ENCODE peak calls at places on chromosomes 4 and X, in five cellular contexts. One of them, this sample, is unnamed.

GRCh38 chr4:66946761-66947160 is 598.5 kb downstream of the CENPC start:
- DNase-seq in WERI-Rb-1: no peak
- DNase-seq in A549: no peak
- DNase-seq in spleen: no peak
- DNase-seq in AG09309: no peak
- DNase-seq in this sample: no peak

GRCh38 chrX:119512145-119512800 is 44.0 kb downstream of the SLC25A5 start:
- DNase-seq in A549: peak
- DNase-seq in WERI-Rb-1: peak
- DNase-seq in spleen: no peak
- DNase-seq in AG09309: peak
- DNase-seq in this sample: peak

GRCh38 chr4:173821031-173821430 is 291.0 kb upstream of the HAND2 start:
- DNase-seq in A549: no peak
- DNase-seq in AG09309: peak
- DNase-seq in WERI-Rb-1: no peak
- DNase-seq in spleen: no peak
- DNase-seq in this sample: no peak

GRCh38 chrX:78527263-78527662 is 131.9 kb downstream of the RTL3 start:
- DNase-seq in WERI-Rb-1: no peak
- DNase-seq in A549: no peak
- DNase-seq in AG09309: no peak
- DNase-seq in spleen: no peak
- DNase-seq in this sample: no peak

GRCh38 chr4:154491341-154491679 is 289 bp downstream of the DCHS2 start:
- DNase-seq in spleen: peak
- DNase-seq in A549: peak
- DNase-seq in AG09309: no peak
- DNase-seq in WERI-Rb-1: peak
- DNase-seq in this sample: peak

GRCh38 chr4:30720656-30721352 is 635 bp downstream of the PCDH7 start:
- DNase-seq in spleen: peak
- DNase-seq in WERI-Rb-1: peak
- DNase-seq in AG09309: no peak
- DNase-seq in A549: peak
- DNase-seq in this sample: peak

GRCh38 chr4:146193628-146194027 is 18.1 kb downstream of the LSM6 start:
- DNase-seq in AG09309: no peak
- DNase-seq in A549: no peak
- DNase-seq in WERI-Rb-1: no peak
- DNase-seq in spleen: no peak
- DNase-seq in this sample: no peak

GRCh38 chr4:114773341-114773740 is 174.7 kb downstream of the UGT8 start:
- DNase-seq in A549: no peak
- DNase-seq in WERI-Rb-1: no peak
- DNase-seq in AG09309: no peak
- DNase-seq in spleen: no peak
- DNase-seq in this sample: no peak

GRCh38 chrX:19909761-19910160 is 22.4 kb upstream of the SH3KBP1 start:
- DNase-seq in spleen: no peak
- DNase-seq in AG09309: no peak
- DNase-seq in WERI-Rb-1: no peak
- DNase-seq in A549: no peak
- DNase-seq in this sample: no peak

GRCh38 chrX:119688856-119689455 is 4.0 kb downstream of the SEPTIN6 start:
- DNase-seq in WERI-Rb-1: no peak
- DNase-seq in spleen: no peak
- DNase-seq in AG09309: no peak
- DNase-seq in A549: no peak
- DNase-seq in this sample: no peak

GRCh38 chr4:108991929-108992328 is 229.1 kb upstream of the ETNPPL start:
- DNase-seq in spleen: no peak
- DNase-seq in WERI-Rb-1: no peak
- DNase-seq in AG09309: peak
- DNase-seq in A549: no peak
- DNase-seq in this sample: no peak

GRCh38 chrX:2395261-2395850 is 105.4 kb downstream of the DHRSX start:
- DNase-seq in A549: no peak
- DNase-seq in spleen: no peak
- DNase-seq in WERI-Rb-1: no peak
- DNase-seq in AG09309: no peak
- DNase-seq in this sample: no peak

GRCh38 chr4:111943796-111944203 is 201.5 kb upstream of the FAM241A start:
- DNase-seq in A549: peak
- DNase-seq in WERI-Rb-1: peak
- DNase-seq in AG09309: no peak
- DNase-seq in spleen: peak
- DNase-seq in this sample: peak

GRCh38 chrX:69027181-69028005 is 137.9 kb downstream of the PJA1 start:
- DNase-seq in spleen: no peak
- DNase-seq in WERI-Rb-1: no peak
- DNase-seq in AG09309: no peak
- DNase-seq in A549: peak
- DNase-seq in this sample: no peak

GRCh38 chrX:22392176-22392814 is 119.6 kb downstream of the CBLL2 start:
- DNase-seq in spleen: no peak
- DNase-seq in AG09309: no peak
- DNase-seq in A549: no peak
- DNase-seq in WERI-Rb-1: no peak
- DNase-seq in this sample: no peak

GRCh38 chrX:43175428-43175827 is 397.5 kb upstream of the PPP1R2C start:
- DNase-seq in WERI-Rb-1: no peak
- DNase-seq in AG09309: no peak
- DNase-seq in A549: no peak
- DNase-seq in spleen: no peak
- DNase-seq in this sample: no peak

GRCh38 chrX:107731831-107732502 is 43.6 kb downstream of the TSC22D3 start:
- DNase-seq in AG09309: no peak
- DNase-seq in A549: peak
- DNase-seq in WERI-Rb-1: no peak
- DNase-seq in spleen: peak
- DNase-seq in this sample: peak

GRCh38 chrX:118499295-118499694 is 3.7 kb downstream of the DOCK11 start:
- DNase-seq in A549: no peak
- DNase-seq in WERI-Rb-1: no peak
- DNase-seq in spleen: no peak
- DNase-seq in AG09309: no peak
- DNase-seq in this sample: no peak

GRCh38 chr4:55752810-55753209 is 66.8 kb upstream of the EXOC1L start:
- DNase-seq in AG09309: no peak
- DNase-seq in WERI-Rb-1: no peak
- DNase-seq in A549: no peak
- DNase-seq in spleen: no peak
- DNase-seq in this sample: no peak

GRCh38 chr4:72496119-72496518 is 72.9 kb downstream of the ADAMTS3 start:
- DNase-seq in A549: no peak
- DNase-seq in AG09309: peak
- DNase-seq in spleen: no peak
- DNase-seq in WERI-Rb-1: no peak
- DNase-seq in this sample: no peak

GRCh38 chrX:116873678-116874077 is 410.9 kb upstream of the CT83 start:
- DNase-seq in WERI-Rb-1: no peak
- DNase-seq in AG09309: peak
- DNase-seq in A549: peak
- DNase-seq in spleen: no peak
- DNase-seq in this sample: no peak

GRCh38 chr4:143626134-143626859 is 74.2 kb downstream of the FREM3 start:
- DNase-seq in A549: no peak
- DNase-seq in spleen: no peak
- DNase-seq in AG09309: no peak
- DNase-seq in WERI-Rb-1: no peak
- DNase-seq in this sample: no peak

GRCh38 chrX:54920610-54921426 is at the start of gene TRO:
- DNase-seq in A549: no peak
- DNase-seq in AG09309: no peak
- DNase-seq in WERI-Rb-1: peak
- DNase-seq in spleen: no peak
- DNase-seq in this sample: peak

GRCh38 chr4:174591243-174592021 is 69.1 kb upstream of the HPGD start:
- DNase-seq in spleen: no peak
- DNase-seq in A549: no peak
- DNase-seq in WERI-Rb-1: no peak
- DNase-seq in AG09309: no peak
- DNase-seq in this sample: no peak

GRCh38 chr4:6473264-6474052 is 1.0 kb upstream of the PPP2R2C start:
- DNase-seq in A549: no peak
- DNase-seq in WERI-Rb-1: no peak
- DNase-seq in AG09309: no peak
- DNase-seq in spleen: peak
- DNase-seq in this sample: no peak

GRCh38 chr4:87669373-87669772 is 19.3 kb downstream of the DMP1 start:
- DNase-seq in A549: no peak
- DNase-seq in spleen: no peak
- DNase-seq in AG09309: no peak
- DNase-seq in WERI-Rb-1: peak
- DNase-seq in this sample: no peak

GRCh38 chr4:165873298-165874071 is 448 bp downstream of the TLL1 start:
- DNase-seq in A549: peak
- DNase-seq in spleen: peak
- DNase-seq in AG09309: no peak
- DNase-seq in WERI-Rb-1: peak
- DNase-seq in this sample: peak

GRCh38 chr4:85825937-85826678 is 351.2 kb downstream of the ARHGAP24 start:
- DNase-seq in WERI-Rb-1: peak
- DNase-seq in AG09309: peak
- DNase-seq in spleen: no peak
- DNase-seq in A549: peak
- DNase-seq in this sample: peak

GRCh38 chr4:170087163-170087700 is 2.5 kb downstream of the AADAT start:
- DNase-seq in A549: no peak
- DNase-seq in spleen: no peak
- DNase-seq in WERI-Rb-1: no peak
- DNase-seq in AG09309: no peak
- DNase-seq in this sample: no peak

GRCh38 chrX:138886769-138887168 is 175.3 kb upstream of the FGF13 start:
- DNase-seq in WERI-Rb-1: no peak
- DNase-seq in A549: no peak
- DNase-seq in AG09309: no peak
- DNase-seq in spleen: no peak
- DNase-seq in this sample: no peak

GRCh38 chr4:82201805-82202636 is 171.8 kb downstream of the HNRNPD start:
- DNase-seq in A549: peak
- DNase-seq in AG09309: no peak
- DNase-seq in WERI-Rb-1: peak
- DNase-seq in spleen: no peak
- DNase-seq in this sample: peak

GRCh38 chr4:598925-599324 is 22.8 kb upstream of the TMEM271 start:
- DNase-seq in WERI-Rb-1: no peak
- DNase-seq in AG09309: no peak
- DNase-seq in A549: no peak
- DNase-seq in spleen: no peak
- DNase-seq in this sample: no peak